ENCODE peak calls at places on chromosomes 4 and X, in nine cellular contexts. M is GM23338, Y is choroid plexus epithelial cell, P is MM.1S, E is AG09309, Q is fibroblast of mammary gland, R is AG10803, O is cardiac fibroblast, X is psoas muscle. B is an unnamed sample.

GRCh38 chrX:150544222-150544787 is 24.1 kb upstream of the MTM1 start:
- DNase-seq in M (peak), Y (peak), P (peak), E (no peak), Q (no peak), R (no peak), O (peak), X (no peak), B (peak)

GRCh38 chrX:11462136-11462535 is 168.9 kb downstream of the AMELX start:
- DNase-seq in M (no peak), Y (no peak), P (no peak), E (no peak), Q (peak), R (no peak), O (no peak), X (no peak), B (no peak)

GRCh38 chr4:46804781-46805413 is 104.1 kb downstream of the COX7B2 start:
- DNase-seq in M (no peak), Y (no peak), P (no peak), E (no peak), Q (no peak), R (no peak), O (no peak), X (no peak), B (no peak)

GRCh38 chr4:16250665-16251365 is 24.5 kb upstream of the TAPT1 start:
- DNase-seq in M (peak), Y (peak), P (no peak), E (no peak), Q (no peak), R (no peak), O (peak), X (no peak), B (no peak)

GRCh38 chrX:13110427-13111324 is 66.3 kb upstream of the FAM9C start:
- DNase-seq in M (peak), Y (peak), P (no peak), E (peak), Q (peak), R (peak), O (peak), X (no peak), B (peak)

GRCh38 chr4:127249066-127249766 is 383.5 kb upstream of the INTU start:
- DNase-seq in M (no peak), Y (peak), P (no peak), E (peak), Q (peak), R (peak), O (peak), X (no peak), B (peak)

GRCh38 chr4:153181293-153182080 is 22.8 kb upstream of the TRIM2 start:
- DNase-seq in M (no peak), Y (no peak), P (no peak), E (no peak), Q (peak), R (peak), O (no peak), X (no peak), B (no peak)

GRCh38 chrX:153920546-153920945 is 5.5 kb downstream of the ARHGAP4 start:
- DNase-seq in M (no peak), Y (no peak), P (no peak), E (no peak), Q (no peak), R (no peak), O (no peak), X (no peak), B (no peak)

GRCh38 chr4:149706942-149707341 is 108.7 kb downstream of the IQCM start:
- DNase-seq in M (no peak), Y (peak), P (no peak), E (no peak), Q (peak), R (peak), O (no peak), X (no peak), B (peak)

GRCh38 chr4:103054030-103054429 is 22.5 kb downstream of the SLC9B2 start:
- DNase-seq in M (no peak), Y (no peak), P (no peak), E (no peak), Q (peak), R (no peak), O (no peak), X (peak), B (peak)

GRCh38 chrX:46903458-46904242 is 8.6 kb upstream of the JADE3 start:
- DNase-seq in M (peak), Y (peak), P (peak), E (peak), Q (peak), R (peak), O (peak), X (peak), B (peak)

GRCh38 chr4:176333076-176333475 is 13.3 kb downstream of the SPCS3 start:
- DNase-seq in M (no peak), Y (peak), P (no peak), E (no peak), Q (peak), R (peak), O (no peak), X (no peak), B (no peak)

GRCh38 chr4:122899682-122900081 is 22.7 kb downstream of the NUDT6 start:
- DNase-seq in M (peak), Y (no peak), P (no peak), E (no peak), Q (no peak), R (no peak), O (no peak), X (no peak), B (no peak)

GRCh38 chrX:140503230-140503585 is 1.7 kb downstream of the SOX3 start:
- DNase-seq in M (no peak), Y (no peak), P (no peak), E (no peak), Q (no peak), R (no peak), O (no peak), X (no peak), B (no peak)

GRCh38 chr4:147863808-147864472 is 132.1 kb downstream of the ARHGAP10 start:
- DNase-seq in M (no peak), Y (peak), P (no peak), E (no peak), Q (peak), R (no peak), O (peak), X (peak), B (no peak)

GRCh38 chrX:8939344-8939743 is 94.6 kb downstream of the FAM9B start:
- DNase-seq in M (no peak), Y (no peak), P (no peak), E (no peak), Q (no peak), R (no peak), O (no peak), X (no peak), B (no peak)

GRCh38 chrX:47358387-47359065 is 11.9 kb upstream of the ZNF157 start:
- DNase-seq in M (no peak), Y (peak), P (no peak), E (no peak), Q (no peak), R (no peak), O (no peak), X (no peak), B (peak)

GRCh38 chrX:138255373-138255772 is 456.1 kb downstream of the FGF13 start:
- DNase-seq in M (no peak), Y (no peak), P (no peak), E (no peak), Q (no peak), R (no peak), O (no peak), X (no peak), B (no peak)

GRCh38 chrX:140762061-140762460 is 52.5 kb downstream of the LINC00632 start:
- DNase-seq in M (peak), Y (peak), P (peak), E (no peak), Q (peak), R (peak), O (peak), X (no peak), B (peak)

GRCh38 chrX:2464677-2465166 is 36.1 kb downstream of the DHRSX start:
- DNase-seq in M (peak), Y (no peak), P (no peak), E (no peak), Q (no peak), R (no peak), O (no peak), X (no peak), B (no peak)

GRCh38 chrX:7252013-7252610 is 104.2 kb upstream of the PUDP start:
- DNase-seq in M (no peak), Y (no peak), P (peak), E (no peak), Q (no peak), R (no peak), O (no peak), X (no peak), B (no peak)

GRCh38 chr4:123398803-123399637 is 2.4 kb downstream of the SPRY1 start:
- DNase-seq in M (peak), Y (peak), P (peak), E (no peak), Q (peak), R (peak), O (peak), X (peak), B (peak)

GRCh38 chr4:114600066-114600552 is 1.5 kb downstream of the UGT8 start:
- DNase-seq in M (no peak), Y (no peak), P (no peak), E (no peak), Q (no peak), R (no peak), O (no peak), X (no peak), B (no peak)
- H3K4me3 ChIP-seq in M (peak), Y (no peak), P (peak), E (no peak), Q (no peak), R (no peak), O (no peak), X (peak), B (no peak)

DNA sequence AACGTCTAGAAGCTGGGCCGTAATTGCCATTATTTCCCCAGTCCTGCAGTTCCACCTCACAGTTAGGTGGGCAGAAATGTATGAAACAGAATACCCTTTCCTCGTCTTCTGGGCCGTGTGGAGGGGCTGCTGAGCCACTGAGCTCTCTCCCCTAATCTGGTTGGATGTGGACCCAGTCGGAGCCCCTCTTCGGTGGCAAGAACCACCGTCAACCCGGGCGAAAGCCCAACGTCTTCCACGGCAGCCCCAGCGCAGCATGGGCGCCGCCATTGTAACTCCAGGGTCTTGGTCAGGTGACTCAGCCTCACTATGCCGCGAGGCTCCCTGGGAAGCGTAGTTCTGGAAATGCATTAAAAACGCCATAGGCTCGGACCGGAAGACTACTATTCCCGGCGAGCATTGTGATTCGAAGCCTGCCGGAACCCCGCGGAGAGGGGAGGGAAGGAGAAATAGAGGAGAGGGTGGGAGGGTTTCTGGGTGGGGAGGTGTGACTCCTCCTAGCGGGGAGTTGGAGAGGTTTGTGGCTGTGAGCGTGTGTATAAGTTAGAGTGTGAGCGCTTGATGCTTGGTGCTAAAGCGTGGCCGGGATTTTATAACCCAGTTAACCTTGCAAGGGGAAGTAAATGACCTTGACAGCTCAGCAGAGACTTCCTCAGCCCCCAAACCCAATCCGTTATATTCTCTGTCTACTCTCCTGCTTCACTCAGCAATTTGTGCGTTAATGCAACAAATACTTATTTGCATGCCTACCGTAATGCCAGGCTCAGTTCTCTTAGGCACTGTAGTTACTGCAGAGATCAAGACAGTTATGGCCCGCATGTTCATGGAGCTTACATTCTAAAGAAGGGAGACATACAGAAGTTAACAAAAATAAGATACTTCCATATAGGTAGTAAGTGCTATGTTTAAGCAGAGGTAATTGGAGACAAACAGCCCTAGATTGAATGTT is at the start of gene GATB:
- DNase-seq in M (peak), Y (peak), P (peak), E (peak), Q (peak), R (peak), O (peak), X (peak), B (peak)
- TF ChIP-seq CTCF in M (peak), Y (peak), P (peak), E (peak), Q (peak), R (peak), O (peak), X (peak), B (peak)

GRCh38 chrX:145817299-145817665 is 347 bp upstream of the SLITRK2 start:
- DNase-seq in M (no peak), Y (no peak), P (no peak), E (no peak), Q (peak), R (no peak), O (no peak), X (peak), B (no peak)
- H3K4me3 ChIP-seq in M (peak), Y (no peak), P (no peak), E (no peak), Q (no peak), R (no peak), O (no peak), X (no peak), B (no peak)

GRCh38 chr4:53908661-53909078 is 155.7 kb downstream of the CHIC2 start:
- DNase-seq in M (peak), Y (peak), P (peak), E (peak), Q (peak), R (peak), O (peak), X (no peak), B (peak)

GRCh38 chr4:53907772-53908171 is 156.6 kb downstream of the CHIC2 start:
- DNase-seq in M (no peak), Y (no peak), P (no peak), E (no peak), Q (no peak), R (no peak), O (no peak), X (no peak), B (no peak)

GRCh38 chr4:53905281-53905934 is 159.0 kb downstream of the CHIC2 start:
- DNase-seq in M (no peak), Y (peak), P (no peak), E (no peak), Q (no peak), R (peak), O (peak), X (no peak), B (peak)

GRCh38 chr4:53905935-53906377 is 158.4 kb downstream of the CHIC2 start:
- DNase-seq in M (peak), Y (peak), P (peak), E (no peak), Q (peak), R (peak), O (peak), X (peak), B (peak)

GRCh38 chr4:53906786-53907185 is 157.6 kb downstream of the CHIC2 start:
- DNase-seq in M (no peak), Y (peak), P (no peak), E (no peak), Q (no peak), R (peak), O (peak), X (no peak), B (no peak)
- TF ChIP-seq CTCF in M (no peak), Y (no peak), P (no peak), E (no peak), Q (no peak), R (no peak), O (no peak), X (no peak), B (no peak)

DNA sequence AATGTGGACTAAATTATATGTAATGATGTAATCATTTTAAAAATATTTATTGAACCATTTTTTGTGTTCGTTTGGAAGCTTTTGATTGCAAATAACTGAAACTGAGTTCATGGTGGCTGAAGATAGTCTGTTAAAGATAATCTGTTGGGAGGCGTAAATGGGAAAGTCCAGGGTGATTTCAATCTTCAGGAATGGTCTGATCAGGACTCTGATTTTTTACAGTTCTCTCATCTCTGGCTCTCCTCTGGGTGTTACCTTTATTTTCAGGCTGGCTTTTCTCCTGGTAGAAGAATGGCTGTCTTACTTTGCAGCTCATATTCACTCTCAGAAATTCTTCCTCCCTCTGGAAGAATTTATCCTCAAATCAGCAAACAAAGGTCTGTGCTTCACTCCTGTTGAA is 199.0 kb upstream of the LEF1 start:
- DNase-seq in M (no peak), Y (no peak), P (no peak), E (no peak), Q (no peak), R (no peak), O (no peak), X (no peak), B (no peak)
- H3K4me3 ChIP-seq in M (no peak), Y (no peak), P (no peak), E (no peak), Q (no peak), R (no peak), O (no peak), X (no peak), B (no peak)

GRCh38 chrX:19040373-19040772 is 56.5 kb upstream of the PHKA2 start:
- DNase-seq in M (peak), Y (no peak), P (no peak), E (no peak), Q (peak), R (no peak), O (no peak), X (no peak), B (no peak)
- TF ChIP-seq CTCF in M (no peak), Y (peak), P (no peak), E (peak), Q (peak), R (peak), O (no peak), X (no peak), B (peak)

B was measured in fibroblast of pulmonary artery.